ENCODE peak calls at places on chromosomes 5 and 9, in seven cellular contexts. J is head of caudate nucleus; X is T-helper 2 cell; P is NCI-H1930; V is activated naive CD8-positive, alpha-beta T cell treated with anti-CD3 and anti-CD28 coated beads, Interleukin-2, amount 50 U/mL, for 16 hours; I is NCI-H1436; D is OCI-M1. E is an unnamed sample.

GRCh38 chr5:11385901-11386293 is 518.3 kb downstream of the CTNND2 start:
- DNase-seq in I (no peak), V (no peak), D (no peak), P (no peak), J (peak), X (no peak), E (peak)

GRCh38 chr5:150112211-150113046 is 26.1 kb upstream of the CSF1R start:
- DNase-seq in V (no peak), P (no peak), I (no peak), D (no peak), X (no peak), J (no peak), E (no peak)

GRCh38 chr5:159456722-159457462 is 126.6 kb upstream of the IL12B start:
- DNase-seq in X (no peak), D (no peak), V (peak), I (no peak), P (no peak), J (no peak), E (no peak)

GRCh38 chr9:98306384-98307145 is 51.1 kb upstream of the TBC1D2 start:
- DNase-seq in I (no peak), X (no peak), P (no peak), V (no peak), J (no peak), D (no peak), E (no peak)

GRCh38 chr5:120073722-120074121 is 390.4 kb upstream of the PRR16 start:
- DNase-seq in D (no peak), P (no peak), X (no peak), V (no peak), J (no peak), I (no peak), E (no peak)

GRCh38 chr5:172990776-172991175 is 7.2 kb downstream of the ATP6V0E1 start:
- DNase-seq in X (no peak), D (no peak), J (no peak), I (no peak), V (no peak), P (no peak), E (no peak)

GRCh38 chr5:53469946-53470687 is 10.3 kb upstream of the FST start:
- DNase-seq in J (no peak), D (peak), V (no peak), I (no peak), P (no peak), X (no peak), E (no peak)

GRCh38 chr5:88785396-88786216 is 97.4 kb downstream of the MEF2C start:
- DNase-seq in P (no peak), X (no peak), D (peak), V (no peak), I (no peak), J (peak), E (peak)

GRCh38 chr5:71887680-71888079 is 168.6 kb downstream of the CARTPT start:
- DNase-seq in J (peak), V (no peak), X (peak), I (peak), D (peak), P (peak), E (peak)

GRCh38 chr9:3035594-3036389 is 191.9 kb upstream of the PUM3 start:
- DNase-seq in X (no peak), I (no peak), D (no peak), J (peak), V (no peak), P (no peak), E (no peak)

GRCh38 chr5:13552361-13552760 is 392.1 kb downstream of the DNAH5 start:
- DNase-seq in I (no peak), V (no peak), X (no peak), J (no peak), D (peak), P (no peak), E (no peak)

GRCh38 chr9:71706172-71706571 is 62.1 kb downstream of the CEMIP2 start:
- DNase-seq in D (no peak), X (no peak), J (no peak), P (no peak), I (no peak), V (no peak), E (no peak)

GRCh38 chr5:133247145-133247709 is 195.4 kb downstream of the HSPA4 start:
- DNase-seq in X (no peak), I (peak), D (no peak), P (no peak), V (no peak), J (no peak), E (no peak)

GRCh38 chr9:33445941-33446506 is 1.4 kb downstream of the AQP3 start:
- DNase-seq in D (peak), P (no peak), V (no peak), I (no peak), X (no peak), J (no peak), E (no peak)

GRCh38 chr5:79157289-79157688 is 45.7 kb downstream of the BHMT start:
- DNase-seq in D (no peak), I (no peak), J (no peak), P (no peak), V (no peak), X (no peak), E (no peak)

GRCh38 chr5:158858011-158858410 is 241.7 kb downstream of the EBF1 start:
- DNase-seq in V (no peak), P (no peak), D (no peak), J (no peak), X (no peak), I (no peak), E (no peak)

GRCh38 chr9:88660611-88661010 is 125.6 kb downstream of the NXNL2 start:
- DNase-seq in X (no peak), P (no peak), J (no peak), I (no peak), D (peak), V (no peak), E (no peak)

GRCh38 chr9:12439267-12439666 is 253.9 kb upstream of the TYRP1 start:
- DNase-seq in V (no peak), P (no peak), X (no peak), J (no peak), I (no peak), D (no peak), E (no peak)

GRCh38 chr5:22226423-22226822 is 626.7 kb downstream of the CDH12 start:
- DNase-seq in V (no peak), P (no peak), X (no peak), I (no peak), J (no peak), D (no peak), E (no peak)

GRCh38 chr5:139451878-139452660 is 10.5 kb downstream of the ECSCR start:
- DNase-seq in P (no peak), X (no peak), V (no peak), I (no peak), J (no peak), D (no peak), E (no peak)

GRCh38 chr5:124277767-124278536 is 468.5 kb downstream of the ZNF608 start:
- DNase-seq in V (no peak), J (no peak), I (no peak), P (no peak), D (no peak), X (no peak), E (no peak)

GRCh38 chr9:73152953-73153352 is 1.3 kb downstream of the ANXA1 start:
- DNase-seq in P (no peak), J (no peak), X (peak), D (peak), I (no peak), V (no peak), E (no peak)

GRCh38 chr9:21287280-21287679 is 17.8 kb downstream of the IFNA5 start:
- DNase-seq in I (no peak), D (peak), X (no peak), J (no peak), V (no peak), P (no peak), E (no peak)

GRCh38 chr5:76804266-76804665 is 14.6 kb upstream of the F2RL1 start:
- DNase-seq in X (no peak), D (no peak), P (no peak), V (no peak), I (no peak), J (no peak), E (no peak)

GRCh38 chr9:36946653-36947052 is 87.4 kb downstream of the PAX5 start:
- DNase-seq in V (no peak), J (no peak), D (no peak), I (no peak), P (no peak), X (no peak), E (no peak)

GRCh38 chr9:715743-716400 is 125.6 kb upstream of the DMRT1 start:
- DNase-seq in I (no peak), V (no peak), D (peak), J (no peak), X (no peak), P (no peak), E (peak)

GRCh38 chr5:74974451-74975089 is 77.8 kb downstream of the GCNT4 start:
- DNase-seq in P (no peak), D (no peak), V (no peak), X (peak), J (no peak), I (no peak), E (no peak)

GRCh38 chr5:127697894-127698600 is 5.1 kb upstream of the CCDC192 start:
- DNase-seq in X (no peak), P (no peak), J (no peak), D (no peak), I (no peak), V (no peak), E (no peak)

GRCh38 chr5:68114641-68115040 is 100.9 kb upstream of the PIK3R1 start:
- DNase-seq in P (no peak), V (no peak), I (no peak), D (peak), J (no peak), X (no peak), E (no peak)